ENCODE peak calls at places on chromosome 9, in four cellular contexts. One of them, this sample, is unnamed.

GRCh38 chr9:88400021-88400420 is 11.8 kb downstream of the SPIN1 start:
- DNase-seq in K562: no peak
- DNase-seq in HepG2: no peak
- DNase-seq in GM12878: no peak
- DNase-seq in this sample: no peak

GRCh38 chr9:118463419-118463818 is 759.2 kb downstream of the TLR4 start:
- DNase-seq in HepG2: no peak
- DNase-seq in GM12878: no peak
- DNase-seq in K562: no peak
- DNase-seq in this sample: no peak

GRCh38 chr9:75186767-75187380 is 98.6 kb downstream of the OSTF1 start:
- DNase-seq in K562: no peak
- DNase-seq in GM12878: no peak
- DNase-seq in HepG2: no peak
- DNase-seq in this sample: peak

GRCh38 chr9:69919461-69920061 is 98.9 kb downstream of the CFAP95 start:
- DNase-seq in GM12878: no peak
- DNase-seq in K562: peak
- DNase-seq in HepG2: peak
- DNase-seq in this sample: peak

GRCh38 chr9:131282175-131282574 is 5.9 kb upstream of the FAM78A start:
- DNase-seq in GM12878: no peak
- DNase-seq in HepG2: no peak
- DNase-seq in K562: no peak
- DNase-seq in this sample: no peak

GRCh38 chr9:33416996-33417395 is 14.6 kb upstream of the AQP7 start:
- DNase-seq in HepG2: no peak
- DNase-seq in K562: no peak
- DNase-seq in GM12878: no peak
- DNase-seq in this sample: no peak

GRCh38 chr9:111110805-111111204 is 72.5 kb upstream of the LPAR1 start:
- DNase-seq in GM12878: no peak
- DNase-seq in HepG2: no peak
- DNase-seq in K562: no peak
- DNase-seq in this sample: no peak

GRCh38 chr9:15513335-15513734 is 2.6 kb upstream of the PSIP1 start:
- DNase-seq in K562: peak
- DNase-seq in GM12878: no peak
- DNase-seq in HepG2: peak
- DNase-seq in this sample: peak

GRCh38 chr9:135229701-135230385 is 142.4 kb downstream of the OLFM1 start:
- DNase-seq in K562: no peak
- DNase-seq in GM12878: no peak
- DNase-seq in HepG2: no peak
- DNase-seq in this sample: no peak

GRCh38 chr9:4967521-4967920 is 17.6 kb upstream of the JAK2 start:
- DNase-seq in HepG2: no peak
- DNase-seq in K562: no peak
- DNase-seq in GM12878: no peak
- DNase-seq in this sample: no peak

GRCh38 chr9:127557998-127558546 is 54.0 kb upstream of the STXBP1 start:
- DNase-seq in HepG2: no peak
- DNase-seq in GM12878: no peak
- DNase-seq in K562: no peak
- DNase-seq in this sample: no peak

GRCh38 chr9:38062498-38063362 is 6.3 kb downstream of the SHB start:
- DNase-seq in K562: peak
- DNase-seq in GM12878: no peak
- DNase-seq in HepG2: peak
- DNase-seq in this sample: no peak

GRCh38 chr9:107706706-107707105 is 217.1 kb upstream of the KLF4 start:
- DNase-seq in HepG2: no peak
- DNase-seq in GM12878: no peak
- DNase-seq in K562: no peak
- DNase-seq in this sample: no peak

GRCh38 chr9:101578378-101578777 is 16.4 kb downstream of the PPP3R2 start:
- DNase-seq in GM12878: no peak
- DNase-seq in HepG2: no peak
- DNase-seq in K562: no peak
- DNase-seq in this sample: no peak

GRCh38 chr9:109010676-109011655 is 2.3 kb downstream of the CTNNAL1 start:
- DNase-seq in GM12878: no peak
- DNase-seq in HepG2: peak
- DNase-seq in K562: peak
- DNase-seq in this sample: peak

GRCh38 chr9:93125331-93125894 is 8.6 kb downstream of the NINJ1 start:
- DNase-seq in K562: no peak
- DNase-seq in HepG2: no peak
- DNase-seq in GM12878: no peak
- DNase-seq in this sample: no peak

GRCh38 chr9:37503736-37504135 is 18.0 kb downstream of the POLR1E start:
- DNase-seq in GM12878: no peak
- DNase-seq in K562: no peak
- DNase-seq in HepG2: no peak
- DNase-seq in this sample: no peak

GRCh38 chr9:131960805-131961495 is 118.7 kb downstream of the MED27 start:
- DNase-seq in GM12878: no peak
- DNase-seq in HepG2: no peak
- DNase-seq in K562: no peak
- DNase-seq in this sample: no peak

GRCh38 chr9:136511144-136511669 is 28.4 kb upstream of the SEC16A start:
- DNase-seq in HepG2: no peak
- DNase-seq in K562: no peak
- DNase-seq in GM12878: no peak
- DNase-seq in this sample: no peak

GRCh38 chr9:136511670-136512592 is 29.1 kb upstream of the SEC16A start:
- DNase-seq in K562: peak
- DNase-seq in GM12878: no peak
- DNase-seq in HepG2: peak
- DNase-seq in this sample: no peak

GRCh38 chr9:136514022-136514714 is 31.3 kb upstream of the SEC16A start:
- DNase-seq in K562: no peak
- DNase-seq in GM12878: no peak
- DNase-seq in HepG2: no peak
- DNase-seq in this sample: no peak

GRCh38 chr9:136513191-136513590 is 30.4 kb upstream of the SEC16A start:
- DNase-seq in GM12878: no peak
- DNase-seq in K562: no peak
- DNase-seq in HepG2: no peak
- DNase-seq in this sample: no peak

GRCh38 chr9:136512651-136513066 is 29.8 kb upstream of the SEC16A start:
- DNase-seq in GM12878: no peak
- DNase-seq in HepG2: no peak
- DNase-seq in K562: peak
- DNase-seq in this sample: peak
- TF ChIP-seq JUNB in GM12878: no peak
- TF ChIP-seq JUNB in HepG2: no peak
- TF ChIP-seq JUNB in K562: no peak
- TF ChIP-seq JUNB in this sample: no peak

GRCh38 chr9:34463098-34463900 is 4.7 kb downstream of the DNAI1 start:
- DNase-seq in GM12878: no peak
- DNase-seq in HepG2: no peak
- DNase-seq in K562: peak
- DNase-seq in this sample: peak
- TF ChIP-seq KDM1A in GM12878: no peak
- TF ChIP-seq KDM1A in HepG2: no peak
- TF ChIP-seq KDM1A in K562: no peak
- TF ChIP-seq KDM1A in this sample: no peak

GRCh38 chr9:35776018-35776417 is 15.4 kb upstream of the NPR2 start:
- DNase-seq in GM12878: no peak
- DNase-seq in HepG2: no peak
- DNase-seq in K562: peak
- DNase-seq in this sample: no peak
- TF ChIP-seq JUNB in GM12878: no peak
- TF ChIP-seq JUNB in HepG2: no peak
- TF ChIP-seq JUNB in K562: no peak
- TF ChIP-seq JUNB in this sample: no peak

GRCh38 chr9:17597977-17598376 is 19.1 kb downstream of the SH3GL2 start:
- DNase-seq in K562: no peak
- DNase-seq in GM12878: no peak
- DNase-seq in HepG2: no peak
- DNase-seq in this sample: no peak

DNA sequence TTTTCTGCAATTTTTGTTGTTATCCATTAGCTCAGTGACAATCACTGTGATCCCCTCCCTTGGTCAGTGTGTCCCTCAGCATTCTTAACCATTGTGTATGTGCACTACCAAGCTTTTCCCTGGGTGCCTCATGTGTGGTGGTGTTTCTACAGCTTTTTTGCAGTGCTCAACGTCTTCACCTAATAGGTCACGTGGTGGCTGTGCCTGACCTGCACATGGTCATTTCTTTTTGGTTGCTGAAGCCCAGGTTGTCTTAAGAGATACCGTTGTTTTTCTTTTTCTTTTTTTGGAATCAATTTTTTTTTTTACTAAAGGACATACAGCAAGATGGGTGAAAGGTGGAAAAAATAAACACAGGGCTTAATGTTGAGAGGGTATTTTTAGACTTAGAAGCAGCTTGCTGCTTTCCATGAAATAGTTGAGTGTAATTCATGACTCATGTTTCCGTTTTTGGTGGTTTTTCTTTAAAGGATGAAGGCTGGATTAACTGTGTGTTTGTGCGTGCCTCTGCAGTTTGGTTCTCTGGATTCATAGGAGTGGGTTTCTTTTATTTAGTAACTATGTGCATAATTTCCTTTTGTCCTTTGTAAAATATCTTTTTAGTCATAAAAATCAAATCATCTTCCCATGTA is 22.2 kb downstream of the SH3GL2 start:
- DNase-seq in GM12878: no peak
- DNase-seq in K562: no peak
- DNase-seq in HepG2: no peak
- DNase-seq in this sample: no peak
- TF ChIP-seq KDM1A in GM12878: no peak
- TF ChIP-seq KDM1A in K562: no peak
- TF ChIP-seq KDM1A in HepG2: no peak
- TF ChIP-seq KDM1A in this sample: no peak

GRCh38 chr9:113507256-113507655 is 43.7 kb downstream of the RGS3 start:
- DNase-seq in HepG2: no peak
- DNase-seq in K562: no peak
- DNase-seq in GM12878: no peak
- DNase-seq in this sample: no peak

GRCh38 chr9:113508111-113508749 is 44.7 kb downstream of the RGS3 start:
- DNase-seq in HepG2: peak
- DNase-seq in GM12878: no peak
- DNase-seq in K562: peak
- DNase-seq in this sample: peak

GRCh38 chr9:113511047-113511521 is 47.6 kb downstream of the RGS3 start:
- DNase-seq in GM12878: no peak
- DNase-seq in K562: no peak
- DNase-seq in HepG2: no peak
- DNase-seq in this sample: no peak

GRCh38 chr9:113511856-113512761 is 48.6 kb downstream of the RGS3 start:
- DNase-seq in K562: peak
- DNase-seq in GM12878: peak
- DNase-seq in HepG2: no peak
- DNase-seq in this sample: no peak

DNA sequence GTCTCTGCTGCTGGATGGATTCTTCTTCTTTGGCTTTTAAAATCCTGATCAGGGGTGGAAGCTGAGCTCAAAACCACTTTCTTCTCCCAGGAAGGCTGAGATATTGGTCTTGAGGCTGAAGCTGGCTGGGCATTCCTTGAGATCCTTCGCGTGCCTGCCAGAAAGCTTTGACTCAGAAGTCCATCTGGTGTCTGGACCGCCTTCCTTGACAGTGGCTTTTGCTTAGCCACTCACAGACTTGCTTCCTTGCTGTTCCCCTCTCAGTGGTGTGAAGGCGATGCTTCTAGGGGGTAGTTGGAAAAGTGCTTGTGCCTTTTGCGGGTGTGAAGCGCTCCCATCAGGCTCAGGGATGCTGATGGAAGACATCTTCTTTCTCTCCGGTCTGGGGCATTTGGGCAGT is 45.9 kb downstream of the RGS3 start:
- DNase-seq in GM12878: no peak
- DNase-seq in K562: no peak
- DNase-seq in HepG2: no peak
- DNase-seq in this sample: no peak
- TF ChIP-seq JUNB in GM12878: no peak
- TF ChIP-seq JUNB in K562: no peak
- TF ChIP-seq JUNB in HepG2: no peak
- TF ChIP-seq JUNB in this sample: no peak

DNA sequence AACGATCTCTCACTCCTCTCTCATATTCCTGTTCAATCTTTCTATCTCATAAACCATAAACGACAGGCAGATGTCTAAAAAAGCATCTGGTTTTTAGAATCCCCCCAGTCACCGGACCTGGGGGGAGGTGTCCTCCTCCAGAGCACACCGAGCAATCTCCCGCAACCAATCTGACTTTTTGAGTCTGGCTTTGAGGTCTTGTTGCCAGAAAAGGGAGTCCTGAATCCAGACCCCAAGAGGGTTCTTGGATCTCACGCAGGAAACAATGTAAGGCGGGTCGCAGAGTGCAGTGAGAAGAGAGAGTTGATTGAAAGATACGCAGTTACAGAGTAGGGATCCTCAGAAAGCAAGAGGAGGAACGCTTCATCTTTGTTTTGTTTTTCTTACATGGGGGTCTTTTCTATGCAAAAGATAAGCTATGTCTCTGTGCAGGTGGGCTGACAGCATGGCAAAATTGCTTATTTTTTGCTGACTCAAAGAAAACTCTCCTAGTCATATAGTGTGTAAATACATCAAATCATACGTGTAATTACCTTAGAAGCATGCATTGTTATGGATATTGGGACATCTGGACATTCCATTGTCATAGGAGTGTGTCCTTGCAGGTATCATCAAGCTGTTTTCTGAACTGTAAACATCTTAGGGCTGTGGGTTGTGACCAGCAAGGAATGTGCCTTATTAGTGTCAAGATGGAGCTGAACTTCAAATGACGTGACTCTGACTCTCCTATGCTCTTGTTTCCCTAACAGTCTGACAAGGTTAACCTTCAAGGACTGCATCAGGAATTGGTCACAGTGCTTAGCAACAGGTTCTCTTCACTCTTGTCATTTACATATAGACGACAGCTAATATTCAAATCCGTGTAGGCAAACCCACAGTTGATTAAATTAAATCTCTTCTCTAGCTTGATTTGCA is 159.3 kb upstream of the DAPK1 start:
- DNase-seq in HepG2: no peak
- DNase-seq in K562: no peak
- DNase-seq in GM12878: no peak
- DNase-seq in this sample: no peak
- TF ChIP-seq KDM1A in HepG2: no peak
- TF ChIP-seq KDM1A in K562: no peak
- TF ChIP-seq KDM1A in GM12878: no peak
- TF ChIP-seq KDM1A in this sample: no peak

GRCh38 chr9:35980289-35981011 is 22.5 kb upstream of the OR2S2 start:
- DNase-seq in HepG2: no peak
- DNase-seq in GM12878: no peak
- DNase-seq in K562: no peak
- DNase-seq in this sample: no peak
- TF ChIP-seq JUNB in HepG2: no peak
- TF ChIP-seq JUNB in GM12878: no peak
- TF ChIP-seq JUNB in K562: no peak
- TF ChIP-seq JUNB in this sample: no peak